ENCODE peak calls at places on chromosomes 2 and 18, in four cellular contexts. Z is endothelial cell of umbilical vein, O is transverse colon, S is breast epithelium. G is an unnamed sample.

GRCh38 chr2:36779462-36779861 is 83.0 kb downstream of the VIT start:
- DNase-seq in S (no peak), Z (no peak), O (no peak), G (no peak)

GRCh38 chr2:64654993-64655666 is 1.4 kb upstream of the SERTAD2 start:
- DNase-seq in O (no peak), Z (peak; percentile 33), S (no peak), G (no peak)

GRCh38 chr2:82182270-82182669 is 1877.7 kb upstream of the LRRTM1 start:
- DNase-seq in Z (no peak), O (no peak), S (no peak), G (no peak)

GRCh38 chr2:190679813-190680591 is 31.1 kb downstream of the NAB1 start:
- DNase-seq in S (peak; percentile 59), Z (no peak), O (peak; percentile 73), G (no peak)

GRCh38 chr2:152573168-152573567 is 144.1 kb downstream of the PRPF40A start:
- DNase-seq in O (no peak), Z (no peak), S (no peak), G (peak; percentile 78)

GRCh38 chr2:168143813-168144212 is 103.6 kb downstream of the STK39 start:
- DNase-seq in Z (no peak), S (no peak), O (no peak), G (no peak)

GRCh38 chr2:237726401-237726830 is 72.2 kb upstream of the RBM44 start:
- DNase-seq in O (no peak), Z (peak; percentile 93), S (no peak), G (no peak)

GRCh38 chr2:121695179-121695451 is 41.6 kb downstream of the NIFK start:
- DNase-seq in Z (no peak), S (no peak), O (no peak), G (no peak)

GRCh38 chr2:88177556-88177955 is 7.4 kb downstream of the THNSL2 start:
- DNase-seq in S (no peak), O (no peak), Z (no peak), G (no peak)

GRCh38 chr18:49893036-49893435 is 79.7 kb upstream of the ACAA2 start:
- DNase-seq in Z (no peak), O (no peak), S (no peak), G (no peak)

GRCh38 chr2:42944744-42945415 is 152.5 kb upstream of the HAAO start:
- DNase-seq in Z (no peak), O (no peak), S (no peak), G (no peak)

GRCh38 chr18:12559319-12559718 is 98.6 kb downstream of the SPIRE1 start:
- DNase-seq in S (no peak), Z (no peak), O (no peak), G (no peak)

GRCh38 chr2:144704696-144705095 is 184.8 kb upstream of the ZEB2 start:
- DNase-seq in Z (no peak), S (no peak), O (no peak), G (no peak)

GRCh38 chr2:151767536-151767935 is 33.3 kb upstream of the NEB start:
- DNase-seq in Z (peak; percentile 32), O (no peak), S (no peak), G (no peak)

GRCh38 chr2:98715812-98716451 is 15.0 kb downstream of the MGAT4A start:
- DNase-seq in Z (no peak), O (no peak), S (no peak), G (no peak)

GRCh38 chr2:174518397-174518796 is 31.6 kb upstream of the GPR155 start:
- DNase-seq in Z (no peak), S (no peak), O (no peak), G (no peak)

GRCh38 chr2:145751634-145752033 is 1231.7 kb upstream of the ZEB2 start:
- DNase-seq in Z (peak; percentile 74), S (no peak), O (no peak), G (no peak)

GRCh38 chr2:55048925-55049793 is 1.1 kb downstream of the RTN4 start:
- DNase-seq in S (peak; percentile 91), O (peak; percentile 92), Z (peak; percentile 83), G (peak; percentile 97)

GRCh38 chr2:55051026-55051866 is 995 bp upstream of the RTN4 start:
- DNase-seq in S (no peak), Z (peak; percentile 96), O (peak; percentile 55), G (no peak)

GRCh38 chr2:55049794-55050132 is 488 bp downstream of the RTN4 start:
- DNase-seq in S (no peak), O (no peak), Z (no peak), G (no peak)

GRCh38 chr2:55048514-55048924 is 1.7 kb downstream of the RTN4 start:
- DNase-seq in Z (peak; percentile 76), O (peak; percentile 37), S (no peak), G (no peak)

GRCh38 chr2:55050133-55050994 is at the start of gene RTN4:
- DNase-seq in Z (peak; percentile 99), S (peak; percentile 99), O (peak; percentile 99), G (peak; percentile 100)
- TF ChIP-seq POLR2A in Z (peak; percentile 94), S (peak; percentile 99), O (peak; percentile 99), G (peak; percentile 96)

GRCh38 chr18:45637546-45638327 is 22.5 kb downstream of the SLC14A2 start:
- DNase-seq in S (no peak), Z (no peak), O (no peak), G (no peak)
- TF ChIP-seq POLR2AphosphoS5 in S (no peak), Z (no peak), O (peak; percentile 10), G (peak; percentile 60)

DNA sequence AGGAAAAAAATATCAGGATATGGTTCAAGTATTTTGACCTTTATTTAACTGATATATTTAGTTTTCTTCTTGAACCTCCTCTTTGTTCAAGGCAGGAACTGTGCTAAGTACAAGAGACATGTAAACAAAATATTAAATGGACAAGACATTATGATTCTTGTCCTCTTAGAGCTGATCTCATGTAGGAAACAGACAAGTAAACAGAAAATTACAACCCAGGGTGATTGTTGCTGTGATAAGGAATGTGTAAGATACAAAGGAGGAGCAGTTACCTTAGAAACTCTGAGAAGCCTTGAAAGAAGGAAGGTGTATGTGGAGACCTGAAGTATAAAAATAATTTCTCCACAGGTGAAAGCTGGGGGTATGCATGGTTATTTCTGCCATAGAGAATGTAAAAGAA is 12.9 kb downstream of the RBM45 start:
- DNase-seq in Z (no peak), S (no peak), O (no peak), G (no peak)
- H3K4me3 ChIP-seq in Z (no peak overlapping the region), S (no peak overlapping the region), O (no peak overlapping the region), G (no peak overlapping the region)

DNA sequence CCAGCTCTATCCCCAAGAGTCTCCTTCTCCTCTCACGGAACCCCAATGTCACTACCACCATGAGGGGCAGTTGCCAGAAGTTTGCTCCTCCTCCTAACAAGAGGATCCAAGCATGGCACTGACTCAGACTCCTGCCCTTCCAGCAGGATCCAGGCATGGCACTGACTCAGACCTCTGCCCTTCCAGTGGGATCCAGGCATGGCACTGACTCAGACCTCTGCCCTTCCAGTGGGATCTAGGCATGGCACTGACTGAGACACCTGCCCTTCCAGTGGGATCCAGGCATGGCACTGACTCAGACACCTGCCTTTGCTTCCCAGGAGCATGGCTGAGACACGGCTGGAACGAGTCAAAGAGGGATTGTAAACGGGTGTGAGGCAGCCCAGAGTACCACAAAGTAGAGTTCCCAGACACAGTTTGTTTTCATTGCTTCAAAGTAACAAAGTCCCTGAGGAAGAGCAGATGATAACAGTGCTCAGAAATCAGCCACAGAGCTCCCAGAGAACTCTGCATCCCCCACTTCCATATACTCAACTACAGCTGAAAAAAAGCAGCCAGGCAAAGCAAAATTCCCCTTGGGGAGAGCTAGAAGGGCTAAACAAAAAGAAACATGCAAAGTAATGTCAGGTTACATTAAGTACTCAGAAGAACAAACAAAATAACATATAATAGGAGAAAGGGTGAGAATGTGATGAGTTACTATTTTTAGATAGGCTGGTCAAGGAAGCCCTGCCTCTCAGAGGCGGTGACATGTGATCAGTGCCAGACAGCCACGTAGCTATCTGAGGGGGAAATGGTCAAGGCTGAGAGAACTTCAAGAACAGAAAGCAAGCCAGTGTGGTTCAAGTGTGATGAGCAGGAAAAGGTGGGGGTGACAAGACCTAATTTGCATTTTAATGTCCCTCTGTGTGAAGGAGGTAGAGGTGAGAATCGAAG is 3.0 kb downstream of the BUB1 start:
- DNase-seq in S (no peak), Z (peak; percentile 62), O (peak; percentile 62), G (no peak)
- TF ChIP-seq POLR2A in S (no peak), Z (no peak), O (no peak), G (no peak)

G was measured in esophagus muscularis mucosa.